ENCODE peak calls at places on chromosome 12, in seven cellular contexts. W is fibroblast of the aortic adventitia; L is NCI-H2081; I is neuronal stem cell; R is LoVo; H is activated naive CD8-positive, alpha-beta T cell treated with anti-CD3 and anti-CD28 coated beads, Interleukin-2, amount 10 ng/mL, durations not matched to agents 7 days and 5 days; G is right lobe of liver. K is an unnamed sample.

GRCh38 chr12:96221391-96221790 is 27.2 kb downstream of the ELK3 start:
- DNase-seq in L (no peak), G (no peak), R (no peak), H (no peak), I (no peak), W (no peak), K (no peak)

GRCh38 chr12:49019435-49020317 is 1.1 kb upstream of the PRKAG1 start:
- DNase-seq in L (no peak), I (no peak), R (peak; percentile 59), W (peak; percentile 35), H (peak; percentile 39), G (no peak), K (no peak)

GRCh38 chr12:122473543-122474323 is 27.0 kb downstream of the ZCCHC8 start:
- DNase-seq in W (no peak), L (no peak), R (no peak), G (no peak), H (peak; percentile 27), I (no peak), K (no peak)

GRCh38 chr12:37545759-37546158 is 770.8 kb upstream of the ALG10B start:
- DNase-seq in R (no peak), I (no peak), W (no peak), G (no peak), L (no peak), H (no peak), K (no peak)

GRCh38 chr12:40697566-40698257 is 5.5 kb downstream of the CNTN1 start:
- DNase-seq in H (no peak), I (no peak), W (no peak), G (no peak), R (no peak), L (peak; percentile 66), K (no peak)

GRCh38 chr12:76764856-76765255 is 941 bp downstream of the ZDHHC17 start:
- DNase-seq in W (peak; percentile 27), R (peak; percentile 12), H (no peak), I (no peak), G (no peak), L (no peak), K (no peak)

GRCh38 chr12:93323625-93324165 is 54.0 kb upstream of the NUDT4 start:
- DNase-seq in R (no peak), I (no peak), H (no peak), W (no peak), G (no peak), L (no peak), K (no peak)

GRCh38 chr12:122917508-122918227 is 21.7 kb upstream of the VPS37B start:
- DNase-seq in L (no peak), H (no peak), W (peak; percentile 81), R (peak; percentile 51), G (peak; percentile 92), I (no peak), K (peak; percentile 74)

GRCh38 chr12:3869860-3870259 is 3.3 kb downstream of the PARP11 start:
- DNase-seq in I (no peak), W (no peak), G (no peak), L (no peak), H (peak; percentile 48), R (no peak), K (no peak)

GRCh38 chr12:132359971-132360370 is 30.6 kb upstream of the GALNT9 start:
- DNase-seq in L (no peak), G (peak; percentile 41), W (no peak), I (no peak), R (no peak), H (no peak), K (peak; percentile 35)